ENCODE peak calls at places on chromosomes 6 and 20, in eight cellular contexts. One of them, this sample, is unnamed.

GRCh38 chr6:83884523-83884922 is 25.0 kb downstream of the CYB5R4 start:
- DNase-seq in upper lobe of right lung: no peak
- DNase-seq in GM12865: peak
- DNase-seq in MM.1S: peak
- DNase-seq in hepatocyte: peak
- DNase-seq in mucosa of descending colon: no peak
- DNase-seq in H9: no peak
- DNase-seq in retinal pigment epithelial cell: no peak
- DNase-seq in this sample: no peak

GRCh38 chr20:46226602-46227001 is 81.7 kb downstream of the CDH22 start:
- DNase-seq in upper lobe of right lung: no peak
- DNase-seq in GM12865: no peak
- DNase-seq in MM.1S: no peak
- DNase-seq in hepatocyte: no peak
- DNase-seq in mucosa of descending colon: no peak
- DNase-seq in H9: no peak
- DNase-seq in retinal pigment epithelial cell: no peak
- DNase-seq in this sample: no peak

GRCh38 chr20:57001126-57001767 is 265.2 kb downstream of the BMP7 start:
- DNase-seq in upper lobe of right lung: no peak
- DNase-seq in GM12865: no peak
- DNase-seq in MM.1S: no peak
- DNase-seq in hepatocyte: no peak
- DNase-seq in mucosa of descending colon: no peak
- DNase-seq in H9: no peak
- DNase-seq in retinal pigment epithelial cell: no peak
- DNase-seq in this sample: no peak

GRCh38 chr6:1552296-1552761 is 57.4 kb upstream of the FOXC1 start:
- DNase-seq in upper lobe of right lung: no peak
- DNase-seq in GM12865: peak
- DNase-seq in MM.1S: peak
- DNase-seq in hepatocyte: no peak
- DNase-seq in mucosa of descending colon: no peak
- DNase-seq in H9: no peak
- DNase-seq in retinal pigment epithelial cell: no peak
- DNase-seq in this sample: no peak

GRCh38 chr6:90144928-90145520 is 151.6 kb downstream of the BACH2 start:
- DNase-seq in upper lobe of right lung: no peak
- DNase-seq in GM12865: no peak
- DNase-seq in MM.1S: no peak
- DNase-seq in hepatocyte: no peak
- DNase-seq in mucosa of descending colon: no peak
- DNase-seq in H9: no peak
- DNase-seq in retinal pigment epithelial cell: no peak
- DNase-seq in this sample: no peak

GRCh38 chr6:91664327-91664959 is 1077.6 kb upstream of the MAP3K7 start:
- DNase-seq in upper lobe of right lung: no peak
- DNase-seq in GM12865: peak
- DNase-seq in MM.1S: peak
- DNase-seq in hepatocyte: peak
- DNase-seq in mucosa of descending colon: no peak
- DNase-seq in H9: no peak
- DNase-seq in retinal pigment epithelial cell: no peak
- DNase-seq in this sample: no peak

GRCh38 chr6:100554228-100554627 is 89.5 kb upstream of the SIM1 start:
- DNase-seq in upper lobe of right lung: no peak
- DNase-seq in GM12865: no peak
- DNase-seq in MM.1S: no peak
- DNase-seq in hepatocyte: peak
- DNase-seq in mucosa of descending colon: no peak
- DNase-seq in H9: no peak
- DNase-seq in retinal pigment epithelial cell: peak
- DNase-seq in this sample: no peak

GRCh38 chr6:119858901-119859300 is 509.3 kb upstream of the MAN1A1 start:
- DNase-seq in upper lobe of right lung: no peak
- DNase-seq in GM12865: no peak
- DNase-seq in MM.1S: no peak
- DNase-seq in hepatocyte: no peak
- DNase-seq in mucosa of descending colon: no peak
- DNase-seq in H9: no peak
- DNase-seq in retinal pigment epithelial cell: no peak
- DNase-seq in this sample: no peak

GRCh38 chr6:98657764-98658163 is 176.6 kb upstream of the POU3F2 start:
- DNase-seq in upper lobe of right lung: peak
- DNase-seq in GM12865: peak
- DNase-seq in MM.1S: peak
- DNase-seq in hepatocyte: peak
- DNase-seq in mucosa of descending colon: no peak
- DNase-seq in H9: no peak
- DNase-seq in retinal pigment epithelial cell: peak
- DNase-seq in this sample: peak

GRCh38 chr20:11214281-11214680 is 540.5 kb upstream of the JAG1 start:
- DNase-seq in upper lobe of right lung: no peak
- DNase-seq in GM12865: no peak
- DNase-seq in MM.1S: no peak
- DNase-seq in hepatocyte: no peak
- DNase-seq in mucosa of descending colon: no peak
- DNase-seq in H9: no peak
- DNase-seq in retinal pigment epithelial cell: no peak
- DNase-seq in this sample: no peak

GRCh38 chr6:87672641-87673040 is 29.4 kb downstream of the AKIRIN2 start:
- DNase-seq in upper lobe of right lung: no peak
- DNase-seq in GM12865: no peak
- DNase-seq in MM.1S: no peak
- DNase-seq in hepatocyte: no peak
- DNase-seq in mucosa of descending colon: no peak
- DNase-seq in H9: no peak
- DNase-seq in retinal pigment epithelial cell: no peak
- DNase-seq in this sample: no peak

GRCh38 chr6:31659649-31660223 is 842 bp downstream of the C6orf47 start:
- DNase-seq in upper lobe of right lung: no peak
- DNase-seq in GM12865: peak
- DNase-seq in MM.1S: peak
- DNase-seq in hepatocyte: peak
- DNase-seq in mucosa of descending colon: peak
- DNase-seq in H9: no peak
- DNase-seq in retinal pigment epithelial cell: no peak
- DNase-seq in this sample: no peak

GRCh38 chr6:144077881-144078280 is 17.5 kb downstream of the SF3B5 start:
- DNase-seq in upper lobe of right lung: no peak
- DNase-seq in GM12865: no peak
- DNase-seq in MM.1S: peak
- DNase-seq in hepatocyte: no peak
- DNase-seq in mucosa of descending colon: no peak
- DNase-seq in H9: no peak
- DNase-seq in retinal pigment epithelial cell: no peak
- DNase-seq in this sample: no peak

GRCh38 chr6:35327349-35328027 is 14.9 kb upstream of the PPARD start:
- DNase-seq in upper lobe of right lung: peak
- DNase-seq in GM12865: peak
- DNase-seq in MM.1S: peak
- DNase-seq in hepatocyte: peak
- DNase-seq in mucosa of descending colon: peak
- DNase-seq in H9: peak
- DNase-seq in retinal pigment epithelial cell: no peak
- DNase-seq in this sample: peak

DNA sequence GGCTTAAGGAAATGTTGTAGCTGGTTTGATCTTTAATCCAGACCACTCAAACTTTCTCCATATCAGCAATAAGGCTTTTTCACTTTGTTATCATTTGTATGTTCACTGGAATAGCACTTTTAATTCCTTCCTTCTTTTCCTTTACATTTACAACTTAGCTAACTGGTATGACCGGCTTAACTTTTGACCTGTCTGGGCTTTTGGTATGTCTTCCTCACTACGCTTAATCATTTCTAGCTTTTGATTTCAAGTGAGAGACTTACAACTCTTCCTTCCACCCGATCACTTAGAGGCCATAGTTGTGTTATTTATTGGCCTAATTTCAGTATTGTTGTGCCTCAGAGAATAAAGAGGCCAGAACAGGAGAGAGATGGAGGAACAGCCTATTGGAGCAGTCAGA is 236.6 kb upstream of the BMP2 start:
- DNase-seq in upper lobe of right lung: no peak
- DNase-seq in GM12865: no peak
- DNase-seq in MM.1S: no peak
- DNase-seq in hepatocyte: no peak
- DNase-seq in mucosa of descending colon: no peak
- DNase-seq in H9: no peak
- DNase-seq in retinal pigment epithelial cell: no peak
- DNase-seq in this sample: no peak
- TF ChIP-seq CTCF in upper lobe of right lung: no peak
- TF ChIP-seq CTCF in GM12865: no peak
- TF ChIP-seq CTCF in MM.1S: no peak
- TF ChIP-seq CTCF in hepatocyte: no peak
- TF ChIP-seq CTCF in mucosa of descending colon: no peak
- TF ChIP-seq CTCF in H9: no peak
- TF ChIP-seq CTCF in retinal pigment epithelial cell: no peak
- TF ChIP-seq CTCF in this sample: no peak

GRCh38 chr6:53728570-53729194 is 63.1 kb upstream of the KLHL31 start:
- DNase-seq in upper lobe of right lung: no peak
- DNase-seq in GM12865: peak
- DNase-seq in MM.1S: peak
- DNase-seq in hepatocyte: peak
- DNase-seq in mucosa of descending colon: peak
- DNase-seq in H9: peak
- DNase-seq in retinal pigment epithelial cell: no peak
- DNase-seq in this sample: peak
- TF ChIP-seq CTCF in upper lobe of right lung: peak
- TF ChIP-seq CTCF in GM12865: peak
- TF ChIP-seq CTCF in MM.1S: peak
- TF ChIP-seq CTCF in hepatocyte: peak
- TF ChIP-seq CTCF in mucosa of descending colon: peak
- TF ChIP-seq CTCF in H9: peak
- TF ChIP-seq CTCF in retinal pigment epithelial cell: peak
- TF ChIP-seq CTCF in this sample: peak

GRCh38 chr6:137162692-137163303 is 10.6 kb downstream of the IL22RA2 start:
- DNase-seq in upper lobe of right lung: no peak
- DNase-seq in GM12865: no peak
- DNase-seq in MM.1S: no peak
- DNase-seq in hepatocyte: no peak
- DNase-seq in mucosa of descending colon: no peak
- DNase-seq in H9: no peak
- DNase-seq in retinal pigment epithelial cell: no peak
- DNase-seq in this sample: no peak

GRCh38 chr6:137163732-137164318 is 9.6 kb downstream of the IL22RA2 start:
- DNase-seq in upper lobe of right lung: no peak
- DNase-seq in GM12865: no peak
- DNase-seq in MM.1S: no peak
- DNase-seq in hepatocyte: no peak
- DNase-seq in mucosa of descending colon: no peak
- DNase-seq in H9: no peak
- DNase-seq in retinal pigment epithelial cell: no peak
- DNase-seq in this sample: no peak

GRCh38 chr6:137166247-137167098 is 7.0 kb downstream of the IL22RA2 start:
- DNase-seq in upper lobe of right lung: no peak
- DNase-seq in GM12865: no peak
- DNase-seq in MM.1S: no peak
- DNase-seq in hepatocyte: no peak
- DNase-seq in mucosa of descending colon: no peak
- DNase-seq in H9: no peak
- DNase-seq in retinal pigment epithelial cell: no peak
- DNase-seq in this sample: no peak

GRCh38 chr6:137167702-137168377 is 5.6 kb downstream of the IL22RA2 start:
- DNase-seq in upper lobe of right lung: no peak
- DNase-seq in GM12865: peak
- DNase-seq in MM.1S: no peak
- DNase-seq in hepatocyte: no peak
- DNase-seq in mucosa of descending colon: no peak
- DNase-seq in H9: no peak
- DNase-seq in retinal pigment epithelial cell: no peak
- DNase-seq in this sample: no peak

DNA sequence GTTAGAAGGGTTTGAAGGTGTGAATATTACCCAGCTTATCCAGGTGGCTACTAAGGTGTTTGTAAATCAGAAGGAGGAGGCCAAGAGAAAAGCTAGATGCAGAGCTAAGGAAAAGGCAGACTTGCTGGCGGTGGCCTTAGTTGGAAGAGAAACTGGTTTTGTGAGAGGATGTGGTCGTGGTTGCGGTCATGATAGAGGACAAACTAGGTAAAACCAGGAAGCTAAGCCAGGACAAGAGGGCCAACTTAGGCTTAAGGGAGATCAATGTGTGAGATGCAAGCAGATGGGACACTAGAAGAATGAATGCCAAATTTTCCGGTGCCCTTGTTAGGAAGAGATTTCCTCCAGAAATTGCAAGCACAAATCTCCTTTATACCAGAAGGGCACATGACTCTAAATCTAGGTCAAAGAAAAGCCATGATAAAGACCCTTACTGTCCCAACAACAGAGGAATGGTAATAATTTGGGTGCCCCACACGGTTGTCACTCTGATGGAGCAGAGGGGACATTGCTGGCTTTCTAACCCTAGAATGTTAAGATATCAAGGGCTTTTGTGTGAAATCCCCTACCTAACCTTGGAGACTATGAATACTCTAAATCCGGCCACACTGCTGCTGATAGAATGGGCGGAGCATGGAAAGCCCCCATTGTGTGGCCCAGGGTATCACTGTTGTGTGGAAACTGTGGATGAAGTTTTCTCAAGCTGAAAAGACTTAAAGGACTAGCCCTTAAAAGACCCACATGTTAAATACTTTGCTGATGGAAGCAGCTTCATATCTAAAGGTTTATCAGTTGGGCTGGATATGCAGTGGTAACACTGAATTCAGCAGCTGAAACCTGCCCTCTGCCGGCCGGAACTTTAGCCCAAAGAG is 7.8 kb downstream of the IL22RA2 start:
- DNase-seq in upper lobe of right lung: no peak
- DNase-seq in GM12865: peak
- DNase-seq in MM.1S: peak
- DNase-seq in hepatocyte: no peak
- DNase-seq in mucosa of descending colon: peak
- DNase-seq in H9: no peak
- DNase-seq in retinal pigment epithelial cell: no peak
- DNase-seq in this sample: no peak
- TF ChIP-seq CTCF in upper lobe of right lung: peak
- TF ChIP-seq CTCF in GM12865: peak
- TF ChIP-seq CTCF in MM.1S: peak
- TF ChIP-seq CTCF in hepatocyte: no peak
- TF ChIP-seq CTCF in mucosa of descending colon: no peak
- TF ChIP-seq CTCF in H9: peak
- TF ChIP-seq CTCF in retinal pigment epithelial cell: no peak
- TF ChIP-seq CTCF in this sample: no peak

DNA sequence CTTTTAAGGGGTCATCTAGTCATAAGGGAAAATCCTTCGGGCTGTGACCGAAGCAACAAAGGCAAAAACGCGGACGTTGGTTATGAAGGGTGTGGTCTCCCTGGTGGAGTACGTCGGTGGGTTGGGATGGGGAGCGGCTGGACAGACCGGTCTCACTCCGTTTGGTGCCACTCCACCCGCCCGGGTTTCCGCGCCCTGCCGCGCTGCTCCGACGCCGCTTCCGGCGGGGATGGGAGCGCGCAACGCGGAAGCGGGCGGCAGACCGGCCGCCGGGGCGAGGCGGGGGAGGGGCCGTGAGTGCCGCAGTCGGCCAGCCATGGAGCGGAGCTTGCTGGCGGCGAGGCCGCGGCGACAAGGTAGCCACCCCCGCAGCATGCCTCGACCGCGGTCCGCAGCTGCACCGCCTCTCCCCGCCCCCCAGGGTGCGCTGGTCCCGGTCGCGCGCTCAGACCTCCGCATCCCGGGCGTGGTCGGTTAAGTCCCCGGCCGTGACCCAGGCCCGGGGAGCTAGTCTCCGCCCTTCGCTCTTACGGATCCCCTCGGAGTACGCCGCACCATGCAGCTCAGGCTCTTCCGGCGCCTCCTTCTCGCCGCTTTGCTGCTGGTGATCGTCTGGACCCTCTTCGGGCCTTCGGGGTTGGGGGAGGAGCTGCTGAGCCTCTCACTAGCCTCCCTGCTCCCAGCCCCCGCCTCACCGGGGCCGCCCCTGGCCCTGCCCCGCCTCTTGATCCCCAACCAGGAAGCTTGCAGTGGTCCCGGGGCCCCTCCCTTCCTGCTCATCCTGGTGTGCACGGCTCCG is at the start of gene B3GALT4:
- DNase-seq in upper lobe of right lung: peak
- DNase-seq in GM12865: peak
- DNase-seq in MM.1S: no peak
- DNase-seq in hepatocyte: peak
- DNase-seq in mucosa of descending colon: peak
- DNase-seq in H9: peak
- DNase-seq in retinal pigment epithelial cell: no peak
- DNase-seq in this sample: peak
- TF ChIP-seq CTCF in upper lobe of right lung: peak
- TF ChIP-seq CTCF in GM12865: peak
- TF ChIP-seq CTCF in MM.1S: no peak
- TF ChIP-seq CTCF in hepatocyte: peak
- TF ChIP-seq CTCF in mucosa of descending colon: peak
- TF ChIP-seq CTCF in H9: peak
- TF ChIP-seq CTCF in retinal pigment epithelial cell: peak
- TF ChIP-seq CTCF in this sample: peak

This sample was measured in endothelial cell.